ENCODE peak calls at places on chromosome 6, in ten cellular contexts. R, Y, M, F, B, V, W, P, J and D are unnamed samples.

GRCh38 chr6:107666084-107666981 is 157.8 kb downstream of the SCML4 start:
- DNase-seq in R (no peak), Y (peak), M (no peak), F (no peak), B (no peak), V (no peak), W (no peak), P (peak), J (no peak), D (peak)

GRCh38 chr6:105021399-105021798 is 64.5 kb downstream of the LIN28B start:
- DNase-seq in R (no peak), Y (no peak), M (no peak), F (no peak), B (no peak), V (no peak), W (no peak), P (no peak), J (no peak), D (no peak)

GRCh38 chr6:26270121-26270861 is 94.7 kb upstream of the BTN3A2 start:
- DNase-seq in R (no peak), Y (no peak), M (no peak), F (no peak), B (peak), V (no peak), W (no peak), P (no peak), J (no peak), D (no peak)

GRCh38 chr6:153275997-153276396 is 144.9 kb upstream of the RGS17 start:
- DNase-seq in R (no peak), Y (no peak), M (no peak), F (no peak), B (no peak), V (no peak), W (no peak), P (no peak), J (no peak), D (no peak)

GRCh38 chr6:1610497-1611321 is 994 bp downstream of the FOXC1 start:
- DNase-seq in R (no peak), Y (no peak), M (no peak), F (no peak), B (peak), V (no peak), W (no peak), P (no peak), J (no peak), D (peak)

GRCh38 chr6:135869857-135870256 is 18.4 kb downstream of the PDE7B start:
- DNase-seq in R (no peak), Y (no peak), M (no peak), F (no peak), B (peak), V (no peak), W (no peak), P (no peak), J (no peak), D (no peak)

GRCh38 chr6:127522714-127523113 is 3.6 kb upstream of the MTCL3 start:
- DNase-seq in R (no peak), Y (no peak), M (no peak), F (no peak), B (no peak), V (no peak), W (no peak), P (no peak), J (no peak), D (no peak)

GRCh38 chr6:160173806-160174205 is 52.2 kb downstream of the SLC22A1 start:
- DNase-seq in R (no peak), Y (peak), M (no peak), F (no peak), B (no peak), V (no peak), W (no peak), P (no peak), J (no peak), D (no peak)

GRCh38 chr6:33696538-33697518 is 14.7 kb downstream of the UQCC2 start:
- DNase-seq in R (no peak), Y (no peak), M (no peak), F (peak), B (peak), V (peak), W (peak), P (peak), J (no peak), D (peak)

GRCh38 chr6:137493218-137494038 is 766 bp downstream of the OLIG3 start:
- DNase-seq in R (no peak), Y (no peak), M (no peak), F (no peak), B (no peak), V (no peak), W (no peak), P (no peak), J (no peak), D (no peak)

GRCh38 chr6:40477246-40478126 is 109.7 kb downstream of the LRFN2 start:
- DNase-seq in R (peak), Y (no peak), M (peak), F (no peak), B (no peak), V (no peak), W (no peak), P (no peak), J (peak), D (peak)

GRCh38 chr6:156450421-156450820 is 326.8 kb upstream of the ARID1B start:
- DNase-seq in R (no peak), Y (no peak), M (no peak), F (no peak), B (no peak), V (no peak), W (no peak), P (no peak), J (no peak), D (no peak)

GRCh38 chr6:23537828-23538227 is 588.2 kb upstream of the NRSN1 start:
- DNase-seq in R (no peak), Y (no peak), M (no peak), F (no peak), B (no peak), V (no peak), W (no peak), P (no peak), J (no peak), D (no peak)

GRCh38 chr6:37878150-37878710 is 58.7 kb downstream of the ZFAND3 start:
- DNase-seq in R (no peak), Y (no peak), M (no peak), F (no peak), B (peak), V (no peak), W (no peak), P (no peak), J (no peak), D (no peak)

GRCh38 chr6:154276810-154277577 is 79.6 kb downstream of the IPCEF1 start:
- DNase-seq in R (no peak), Y (no peak), M (no peak), F (no peak), B (peak), V (peak), W (no peak), P (peak), J (no peak), D (peak)

GRCh38 chr6:132456700-132457143 is 55.4 kb upstream of the MOXD1 start:
- DNase-seq in R (no peak), Y (no peak), M (no peak), F (peak), B (no peak), V (peak), W (no peak), P (peak), J (no peak), D (no peak)

GRCh38 chr6:7615611-7616383 is 25.8 kb downstream of the SNRNP48 start:
- DNase-seq in R (peak), Y (no peak), M (no peak), F (peak), B (peak), V (peak), W (no peak), P (peak), J (no peak), D (peak)

GRCh38 chr6:150528648-150529285 is 70.9 kb upstream of the PLEKHG1 start:
- DNase-seq in R (peak), Y (no peak), M (no peak), F (peak), B (no peak), V (peak), W (no peak), P (peak), J (no peak), D (no peak)

GRCh38 chr6:113172531-113172966 is 684.6 kb upstream of the MARCKS start:
- DNase-seq in R (no peak), Y (peak), M (no peak), F (peak), B (no peak), V (no peak), W (no peak), P (peak), J (no peak), D (peak)

GRCh38 chr6:97497713-97498331 is 214.8 kb upstream of the MMS22L start:
- DNase-seq in R (peak), Y (peak), M (peak), F (peak), B (peak), V (peak), W (peak), P (peak), J (peak), D (peak)

GRCh38 chr6:170442596-170442995 is 110.5 kb downstream of the PSMB1 start:
- DNase-seq in R (no peak), Y (no peak), M (no peak), F (no peak), B (no peak), V (no peak), W (no peak), P (no peak), J (no peak), D (no peak)

GRCh38 chr6:34322732-34323131 is 69.7 kb downstream of the NUDT3 start:
- DNase-seq in R (no peak), Y (no peak), M (no peak), F (no peak), B (no peak), V (no peak), W (no peak), P (no peak), J (no peak), D (no peak)

GRCh38 chr6:16355699-16356481 is 117.5 kb downstream of the GMPR start:
- DNase-seq in R (no peak), Y (no peak), M (no peak), F (no peak), B (peak), V (no peak), W (no peak), P (no peak), J (no peak), D (no peak)

GRCh38 chr6:132960720-132961119 is 146.4 kb downstream of the RPS12 start:
- DNase-seq in R (no peak), Y (no peak), M (no peak), F (no peak), B (no peak), V (no peak), W (no peak), P (peak), J (no peak), D (no peak)

GRCh38 chr6:2744206-2744771 is 6.4 kb downstream of the MYLK4 start:
- DNase-seq in R (no peak), Y (no peak), M (no peak), F (peak), B (peak), V (no peak), W (no peak), P (peak), J (no peak), D (peak)

GRCh38 chr6:124400600-124400999 is 561.6 kb upstream of the RNF217 start:
- DNase-seq in R (no peak), Y (no peak), M (no peak), F (no peak), B (no peak), V (no peak), W (no peak), P (no peak), J (no peak), D (peak)

GRCh38 chr6:108800510-108800909 is 47.7 kb upstream of the ARMC2 start:
- DNase-seq in R (no peak), Y (no peak), M (no peak), F (no peak), B (no peak), V (no peak), W (no peak), P (peak), J (no peak), D (no peak)

GRCh38 chr6:11277275-11278206 is 45.1 kb upstream of the NEDD9 start:
- DNase-seq in R (peak), Y (peak), M (no peak), F (no peak), B (peak), V (peak), W (peak), P (peak), J (no peak), D (no peak)

GRCh38 chr6:104396077-104396476 is 463.6 kb downstream of the HACE1 start:
- DNase-seq in R (no peak), Y (no peak), M (no peak), F (no peak), B (no peak), V (no peak), W (no peak), P (no peak), J (no peak), D (no peak)

GRCh38 chr6:153160221-153160620 is 29.1 kb upstream of the RGS17 start:
- DNase-seq in R (no peak), Y (no peak), M (no peak), F (no peak), B (no peak), V (no peak), W (no peak), P (peak), J (no peak), D (no peak)

GRCh38 chr6:150297327-150298028 is 71.3 kb upstream of the IYD start:
- DNase-seq in R (no peak), Y (no peak), M (no peak), F (peak), B (peak), V (peak), W (no peak), P (peak), J (no peak), D (no peak)

GRCh38 chr6:31878222-31878621 is 575 bp downstream of the SLC44A4 start:
- DNase-seq in R (no peak), Y (no peak), M (no peak), F (no peak), B (no peak), V (no peak), W (no peak), P (no peak), J (no peak), D (no peak)

GRCh38 chr6:137283940-137284910 is 65.0 kb upstream of the IFNGR1 start:
- DNase-seq in R (no peak), Y (no peak), M (no peak), F (no peak), B (peak), V (no peak), W (no peak), P (no peak), J (no peak), D (no peak)